ENCODE peak calls at places on chromosomes 4 and X, in seven cellular contexts. B is IMR-90; L is left lobe of liver; S is stimulated activated CD8-positive, alpha-beta memory T cell treated with anti-CD3 and anti-CD28 coated beads, Interleukin-4, amount 100 ng/mL, for 4 hours; Q is GM12891; E is C1 segment of cervical spinal cord; U is COR-L47. W is an unnamed sample.

GRCh38 chrX:87914726-87915125 is 397.1 kb downstream of the KLHL4 start:
- DNase-seq in B (no peak), L (no peak), S (no peak), Q (no peak), E (no peak), U (no peak), W (no peak)

GRCh38 chrX:134715930-134716619 is 57.8 kb upstream of the PLAC1 start:
- DNase-seq in B (no peak), L (no peak), S (no peak), Q (no peak), E (no peak), U (no peak), W (no peak)

GRCh38 chr4:173909294-173909693 is 374.2 kb downstream of the FBXO8 start:
- DNase-seq in B (no peak), L (no peak), S (no peak), Q (no peak), E (no peak), U (no peak), W (no peak)

GRCh38 chr4:185997287-185997686 is 71.7 kb upstream of the TLR3 start:
- DNase-seq in B (no peak), L (no peak), S (no peak), Q (no peak), E (no peak), U (no peak), W (peak)

GRCh38 chr4:1603413-1604135 is 80.5 kb downstream of the FAM53A start:
- DNase-seq in B (no peak), L (no peak), S (no peak), Q (no peak), E (no peak), U (no peak), W (no peak)

GRCh38 chr4:139975830-139976272 is 178.1 kb downstream of the MAML3 start:
- DNase-seq in B (peak), L (no peak), S (no peak), Q (no peak), E (no peak), U (no peak), W (no peak)

GRCh38 chr4:154822775-154823174 is 41.7 kb downstream of the RBM46 start:
- DNase-seq in B (peak), L (no peak), S (no peak), Q (no peak), E (no peak), U (no peak), W (no peak)

GRCh38 chrX:21813612-21814368 is 25.6 kb upstream of the MBTPS2 start:
- DNase-seq in B (no peak), L (no peak), S (no peak), Q (no peak), E (no peak), U (no peak), W (no peak)

GRCh38 chr4:121451310-121451709 is 70.5 kb upstream of the QRFPR start:
- DNase-seq in B (no peak), L (no peak), S (no peak), Q (no peak), E (no peak), U (no peak), W (no peak)

GRCh38 chr4:4614925-4615678 is 73.3 kb upstream of the STX18 start:
- DNase-seq in B (peak), L (no peak), S (no peak), Q (no peak), E (no peak), U (no peak), W (no peak)

GRCh38 chr4:186642998-186643397 is 80.7 kb downstream of the FAT1 start:
- DNase-seq in B (no peak), L (no peak), S (no peak), Q (no peak), E (no peak), U (no peak), W (no peak)

GRCh38 chr4:145909331-145909730 is 29.3 kb downstream of the ZNF827 start:
- DNase-seq in B (no peak), L (peak), S (no peak), Q (no peak), E (no peak), U (no peak), W (peak)

GRCh38 chr4:121794505-121795192 is 6.5 kb upstream of the EXOSC9 start:
- DNase-seq in B (no peak), L (no peak), S (no peak), Q (no peak), E (no peak), U (no peak), W (no peak)

GRCh38 chrX:153638436-153639176 is 8.4 kb upstream of the DUSP9 start:
- DNase-seq in B (no peak), L (no peak), S (no peak), Q (no peak), E (no peak), U (no peak), W (no peak)

GRCh38 chr4:130812117-130812765 is 1716.3 kb downstream of the C4orf33 start:
- DNase-seq in B (no peak), L (no peak), S (no peak), Q (no peak), E (no peak), U (no peak), W (no peak)

GRCh38 chr4:113141901-113142346 is 92.5 kb downstream of the ANK2 start:
- DNase-seq in B (peak), L (no peak), S (no peak), Q (no peak), E (no peak), U (peak), W (no peak)

GRCh38 chr4:165398570-165398969 is 19.8 kb downstream of the CPE start:
- DNase-seq in B (peak), L (no peak), S (no peak), Q (no peak), E (no peak), U (peak), W (peak)

GRCh38 chrX:16188687-16189086 is 21.4 kb downstream of the MAGEB17 start:
- DNase-seq in B (peak), L (no peak), S (no peak), Q (no peak), E (no peak), U (no peak), W (no peak)

GRCh38 chr4:36024901-36025610 is 219.3 kb downstream of the ARAP2 start:
- DNase-seq in B (no peak), L (no peak), S (no peak), Q (no peak), E (no peak), U (peak), W (no peak)

GRCh38 chr4:169293343-169294176 is 22.8 kb upstream of the SH3RF1 start:
- DNase-seq in B (no peak), L (no peak), S (no peak), Q (no peak), E (no peak), U (no peak), W (no peak)

GRCh38 chr4:118762753-118763477 is 73.0 kb downstream of the SEC24D start:
- DNase-seq in B (no peak), L (no peak), S (no peak), Q (no peak), E (no peak), U (no peak), W (no peak)

GRCh38 chr4:124948976-124949597 is 236.6 kb upstream of the ANKRD50 start:
- DNase-seq in B (peak), L (no peak), S (no peak), Q (no peak), E (no peak), U (no peak), W (no peak)

GRCh38 chr4:185186769-185187168 is 17.0 kb downstream of the CFAP97 start:
- DNase-seq in B (no peak), L (no peak), S (no peak), Q (no peak), E (no peak), U (no peak), W (no peak)

GRCh38 chrX:71989768-71990167 is 79.1 kb downstream of the NHSL2 start:
- DNase-seq in B (peak), L (no peak), S (no peak), Q (no peak), E (no peak), U (no peak), W (no peak)

GRCh38 chrX:15310117-15310516 is 5.3 kb downstream of the ASB11 start:
- DNase-seq in B (peak), L (no peak), S (no peak), Q (no peak), E (no peak), U (peak), W (no peak)

GRCh38 chrX:42714981-42715688 is 62.8 kb downstream of the PPP1R2C start:
- DNase-seq in B (no peak), L (peak), S (peak), Q (no peak), E (no peak), U (no peak), W (no peak)

GRCh38 chrX:132266583-132267355 is 47.5 kb upstream of the RAP2C start:
- DNase-seq in B (peak), L (no peak), S (no peak), Q (no peak), E (no peak), U (no peak), W (no peak)